ENCODE peak calls at places on chromosomes 11 and 22, in six cellular contexts. Z is activated CD4-positive, alpha-beta T cell treated with anti-CD3 and anti-CD28 coated beads, Interleukin-2, amount 50 U/mL, for 24 hours; J is stimulated activated CD8-positive, alpha-beta memory T cell treated with anti-CD3 and anti-CD28 coated beads, Interleukin-4, amount 100 ng/mL, for 1 hour; K is BJ; O is NCI-H2029 treated with DMSO at 0.1 percent for 48 hours; X is posterior cingulate gyrus. Y is an unnamed sample.

GRCh38 chr11:102666331-102666957 is 39.1 kb downstream of the MMP27 start:
- DNase-seq in Z (peak), J (no peak), K (no peak), O (peak), X (no peak), Y (peak)

GRCh38 chr11:70206226-70206785 is 3.2 kb downstream of the FADD start:
- DNase-seq in Z (no peak), J (no peak), K (no peak), O (no peak), X (no peak), Y (no peak)

GRCh38 chr22:26964642-26965041 is 307.3 kb downstream of the MIAT start:
- DNase-seq in Z (no peak), J (no peak), K (no peak), O (no peak), X (no peak), Y (no peak)

GRCh38 chr11:74896311-74896710 is 52.6 kb downstream of the XRRA1 start:
- DNase-seq in Z (no peak), J (no peak), K (no peak), O (no peak), X (no peak), Y (no peak)

GRCh38 chr11:44607324-44607962 is 42.0 kb downstream of the CD82 start:
- DNase-seq in Z (no peak), J (no peak), K (no peak), O (no peak), X (no peak), Y (no peak)

GRCh38 chr11:121048464-121049233 is 24.7 kb downstream of the TBCEL start:
- DNase-seq in Z (no peak), J (no peak), K (no peak), O (no peak), X (no peak), Y (no peak)

GRCh38 chr11:93740031-93740801 is 1.1 kb downstream of the TAF1D start:
- DNase-seq in Z (peak), J (no peak), K (peak), O (peak), X (no peak), Y (no peak)

GRCh38 chr11:9577551-9577950 is 4.1 kb downstream of the WEE1 start:
- DNase-seq in Z (no peak), J (no peak), K (no peak), O (no peak), X (no peak), Y (no peak)

GRCh38 chr11:67409261-67409666 is 5.4 kb downstream of the TBC1D10C start:
- DNase-seq in Z (peak), J (no peak), K (no peak), O (no peak), X (no peak), Y (no peak)